ENCODE peak calls at places on chromosomes 2 and 18, in six cellular contexts. F is tibial nerve, L is astrocyte of the spinal cord, K is BJ, B is heart right ventricle, O is left ventricle myocardium inferior. A is an unnamed sample.

GRCh38 chr2:69629921-69630608 is 13.5 kb downstream of the AAK1 start:
- DNase-seq in O (no peak), K (no peak), B (no peak), L (no peak), F (no peak), A (no peak)

GRCh38 chr2:238274152-238274865 is 14.1 kb downstream of the PER2 start:
- DNase-seq in L (no peak), K (no peak), F (no peak), O (no peak), B (no peak), A (no peak)

GRCh38 chr2:225037374-225038075 is 4.7 kb downstream of the DOCK10 start:
- DNase-seq in K (no peak), O (no peak), B (no peak), L (peak; percentile 21), F (no peak), A (no peak)

GRCh38 chr2:221243758-221244157 is 328.3 kb downstream of the EPHA4 start:
- DNase-seq in K (no peak), F (no peak), B (no peak), L (no peak), O (no peak), A (no peak)

GRCh38 chr2:18519991-18520604 is 40.4 kb downstream of the RDH14 start:
- DNase-seq in B (no peak), L (no peak), F (no peak), O (no peak), K (no peak), A (no peak)

GRCh38 chr18:33579868-33580205 is 1.8 kb downstream of the ASXL3 start:
- DNase-seq in F (no peak), K (no peak), O (no peak), L (no peak), B (no peak), A (no peak)

GRCh38 chr2:30421026-30421425 is 26.0 kb upstream of the LCLAT1 start:
- DNase-seq in F (no peak), K (no peak), L (no peak), O (no peak), B (no peak), A (no peak)

GRCh38 chr2:235498556-235499305 is 4.9 kb downstream of the AGAP1 start:
- DNase-seq in K (no peak), O (no peak), L (peak; percentile 37), F (no peak), B (no peak), A (no peak)

GRCh38 chr2:164898475-164898874 is 56.9 kb downstream of the SLC38A11 start:
- DNase-seq in B (no peak), K (no peak), O (no peak), F (no peak), L (peak; percentile 69), A (no peak)

GRCh38 chr18:62982600-62983251 is 267.4 kb downstream of the PHLPP1 start:
- DNase-seq in O (no peak), F (peak; percentile 83), B (no peak), L (peak; percentile 57), K (no peak), A (no peak)

GRCh38 chr2:104658840-104659591 is 194.9 kb upstream of the POU3F3 start:
- DNase-seq in K (no peak), F (no peak), O (peak; percentile 21), L (no peak), B (peak; percentile 27), A (no peak)

GRCh38 chr2:240597419-240598181 is 11.1 kb downstream of the CAPN10 start:
- DNase-seq in K (no peak), L (no peak), O (no peak), F (no peak), B (peak; percentile 9), A (peak; percentile 22)

GRCh38 chr18:55372205-55372604 is 215.8 kb downstream of the TCF4 start:
- DNase-seq in O (no peak), L (no peak), K (no peak), B (no peak), F (no peak), A (no peak)

GRCh38 chr2:54176577-54176976 is 61.2 kb downstream of the ACYP2 start:
- DNase-seq in B (peak; percentile 37), F (peak; percentile 53), O (peak; percentile 50), L (peak; percentile 51), K (no peak), A (no peak)

GRCh38 chr2:232444409-232445148 is 11.4 kb upstream of the ALPI start:
- DNase-seq in O (peak; percentile 17), B (no peak), L (peak; percentile 34), K (no peak), F (no peak), A (no peak)

GRCh38 chr2:127027715-127028114 is 79.2 kb downstream of the BIN1 start:
- DNase-seq in K (no peak), L (no peak), F (no peak), O (no peak), B (no peak), A (no peak)

GRCh38 chr2:127023504-127023903 is 83.5 kb downstream of the BIN1 start:
- DNase-seq in B (no peak), L (no peak), F (no peak), K (no peak), O (no peak), A (no peak)

GRCh38 chr2:127022817-127023216 is 84.1 kb downstream of the BIN1 start:
- DNase-seq in O (no peak), L (no peak), K (no peak), B (no peak), F (no peak), A (no peak)

GRCh38 chr2:127025357-127026062 is 81.4 kb downstream of the BIN1 start:
- DNase-seq in O (peak; percentile 63), F (peak; percentile 39), L (peak; percentile 81), K (peak; percentile 44), B (peak; percentile 58), A (no peak)

GRCh38 chr2:127024769-127025356 is 82.1 kb downstream of the BIN1 start:
- DNase-seq in K (no peak), B (no peak), O (no peak), L (peak; percentile 36), F (no peak), A (no peak)
- TF ChIP-seq CTCF in K (peak; percentile 56), B (peak; percentile 20), O (peak; percentile 33), L (peak; percentile 50), F (no peak), A (no peak)

GRCh38 chr2:151632993-151633592 is 101.2 kb downstream of the NEB start:
- DNase-seq in O (no peak), K (no peak), B (no peak), F (no peak), L (peak; percentile 41), A (no peak)
- TF ChIP-seq CTCF in O (peak; percentile 29), K (peak; percentile 23), B (peak; percentile 18), F (no peak), L (peak; percentile 34), A (peak; percentile 48)

DNA sequence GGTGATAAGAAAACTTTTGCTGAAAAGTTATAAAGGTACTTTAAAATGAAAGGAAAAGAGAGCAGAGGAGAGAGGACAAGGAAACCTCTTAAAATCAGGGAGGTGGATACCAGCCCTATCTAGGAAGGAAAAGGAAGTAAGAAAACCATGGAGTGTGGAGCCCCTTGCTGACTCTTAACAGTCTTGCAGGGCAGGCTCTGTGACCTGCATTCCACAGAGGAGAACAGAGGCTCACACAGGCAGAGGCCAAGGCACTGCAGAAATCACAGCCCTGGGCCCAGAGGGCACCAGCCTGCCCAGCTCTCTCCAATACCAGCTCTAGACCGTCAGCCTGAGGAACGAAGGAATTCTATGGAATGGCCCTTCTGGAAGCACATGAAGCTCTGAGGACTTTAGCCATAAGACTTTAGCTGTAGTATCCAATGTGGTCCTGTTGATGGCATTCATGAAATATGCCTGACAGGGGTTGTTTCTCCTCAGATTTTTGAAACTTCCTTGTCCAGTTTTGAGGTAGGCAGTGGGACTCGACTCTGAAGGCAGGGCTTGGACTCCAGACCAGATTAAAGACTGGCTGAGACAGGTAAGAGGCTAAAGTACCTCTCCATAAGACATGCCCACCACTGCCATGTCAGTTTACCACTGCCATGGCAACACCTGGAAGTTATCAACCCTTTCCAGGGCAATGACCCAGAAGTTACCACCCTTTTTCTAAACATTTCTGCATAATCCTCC is 216.3 kb downstream of the ANAPC1 start:
- DNase-seq in O (no peak), K (no peak), L (peak; percentile 72), B (no peak), F (peak; percentile 40), A (peak; percentile 61)
- TF ChIP-seq CTCF in O (peak; percentile 71), K (peak; percentile 67), L (peak; percentile 63), B (peak; percentile 73), F (peak; percentile 51), A (peak; percentile 72)

DNA sequence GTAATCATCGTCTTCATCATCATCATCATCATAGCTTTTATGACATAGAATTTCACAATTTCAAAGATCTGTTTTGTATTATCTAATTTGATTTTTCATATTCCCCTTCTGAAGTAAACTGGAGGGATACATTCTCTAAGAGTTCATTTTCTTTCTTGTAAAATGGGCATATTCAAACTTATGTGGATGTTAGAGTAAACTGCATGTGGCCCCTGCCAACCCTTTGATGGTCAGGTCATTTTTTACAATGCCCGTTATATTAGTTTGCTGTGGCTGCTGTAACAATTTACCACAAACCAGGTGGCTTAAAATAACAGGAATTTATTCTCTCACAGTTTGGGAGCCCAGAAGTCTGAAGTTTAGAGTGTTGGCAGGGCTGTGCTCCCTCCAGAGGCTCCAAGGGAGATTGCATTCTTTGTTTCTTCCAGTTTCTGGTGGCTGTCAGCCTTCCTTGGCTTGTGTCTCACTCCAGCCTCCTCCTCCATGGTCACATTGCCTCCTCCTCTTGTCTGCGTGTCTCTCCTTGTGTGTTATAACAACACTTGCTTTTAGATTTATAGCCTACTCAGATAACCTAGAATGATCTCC is 127.5 kb upstream of the MMADHC start:
- DNase-seq in L (peak; percentile 50), F (no peak), O (no peak), B (no peak), K (no peak), A (no peak)
- TF ChIP-seq CTCF in L (peak; percentile 78), F (no peak), O (peak; percentile 36), B (peak; percentile 32), K (peak; percentile 79), A (no peak)

DNA sequence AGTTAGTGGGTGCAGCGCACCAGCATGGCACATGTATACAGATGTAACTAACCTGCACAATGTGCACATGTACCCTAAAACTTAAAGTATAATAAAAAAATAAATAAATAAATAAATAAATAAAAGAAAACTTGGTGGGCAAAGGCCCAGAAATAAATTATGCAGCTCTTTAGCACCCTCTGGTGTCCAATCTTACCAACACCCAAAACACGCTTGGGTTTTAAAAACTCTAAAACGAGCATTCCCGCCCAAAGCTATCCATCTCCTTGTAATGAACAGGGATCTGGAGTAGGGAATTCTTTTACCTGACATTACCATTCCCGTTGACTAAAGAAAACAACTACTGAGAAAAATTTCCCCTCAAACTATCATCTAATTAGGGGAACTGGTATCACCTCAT is 2005.9 kb upstream of the CELF4 start:
- DNase-seq in K (no peak), L (peak; percentile 22), O (no peak), B (no peak), F (no peak), A (no peak)
- TF ChIP-seq CTCF in K (peak; percentile 43), L (peak; percentile 37), O (peak; percentile 41), B (peak; percentile 39), F (no peak), A (peak; percentile 27)

DNA sequence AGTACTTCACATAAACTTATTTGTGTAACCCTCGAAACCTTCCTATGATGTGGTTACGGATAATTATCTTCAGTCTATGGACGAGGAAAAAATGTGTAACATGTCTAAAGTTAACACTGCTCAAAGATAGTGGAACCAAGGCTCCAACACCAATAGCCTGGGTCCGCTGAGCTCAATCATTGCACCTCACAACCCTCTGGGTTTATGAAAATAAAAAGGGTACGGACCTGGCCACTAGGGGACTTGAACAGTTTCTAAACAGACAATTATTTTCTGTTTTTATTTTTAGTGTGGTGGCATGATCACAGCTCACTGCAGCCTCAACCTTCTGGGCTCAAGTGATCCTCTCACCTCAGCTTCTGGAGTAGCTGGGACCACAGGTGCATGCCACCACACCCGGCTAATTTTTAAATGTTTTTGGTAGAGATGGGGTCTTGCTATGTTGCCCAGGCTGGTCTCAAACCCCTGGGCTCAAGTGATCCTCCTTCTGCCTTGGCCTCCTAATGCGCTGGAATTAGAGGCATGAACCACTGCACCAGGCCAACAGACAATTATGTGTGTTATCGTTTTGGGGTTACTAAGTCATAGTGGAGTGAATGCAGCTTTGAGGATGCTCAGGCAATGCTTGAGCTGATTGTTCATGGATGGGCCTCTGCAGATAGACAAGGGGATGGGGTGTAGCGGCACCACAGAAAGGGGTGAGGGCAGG is 10.1 kb downstream of the CASP8 start:
- DNase-seq in B (no peak), L (no peak), F (no peak), K (no peak), O (no peak), A (no peak)
- TF ChIP-seq CTCF in B (no peak), L (no peak), F (no peak), K (no peak), O (no peak), A (no peak)